ENCODE peak calls at places on chromosomes 5 and 9, in six cellular contexts. T, I, B, S, P and Z are unnamed samples.

GRCh38 chr5:138029501-138029900 is 3.4 kb downstream of the FAM13B start:
- DNase-seq in I (no peak), S (no peak), T (no peak), P (no peak), B (peak), Z (no peak)

GRCh38 chr5:31008231-31008630 is 185.3 kb upstream of the CDH6 start:
- DNase-seq in I (no peak), S (no peak), P (no peak), B (no peak), T (no peak), Z (no peak)

GRCh38 chr5:138760448-138761110 is 7.4 kb downstream of the CTNNA1 start:
- DNase-seq in S (peak), P (no peak), I (no peak), B (no peak), T (no peak), Z (no peak)

GRCh38 chr5:165620394-165620793 is 2115.0 kb downstream of the MAT2B start:
- DNase-seq in I (no peak), T (no peak), P (no peak), S (no peak), B (no peak), Z (no peak)

GRCh38 chr9:6354072-6354686 is 26.0 kb downstream of the TPD52L3 start:
- DNase-seq in T (no peak), I (peak), B (peak), P (peak), S (peak), Z (peak)

GRCh38 chr5:147223343-147223742 is 11.5 kb upstream of the STK32A start:
- DNase-seq in S (no peak), B (no peak), T (no peak), I (no peak), P (no peak), Z (no peak)

GRCh38 chr9:137096785-137097546 is 10.2 kb downstream of the MAN1B1 start:
- DNase-seq in T (no peak), S (no peak), I (no peak), P (no peak), B (no peak), Z (no peak)

GRCh38 chr5:8316608-8317007 is 447.7 kb downstream of the MTRR start:
- DNase-seq in B (no peak), T (no peak), P (no peak), I (no peak), S (no peak), Z (peak)

GRCh38 chr9:34124923-34125322 is 1.6 kb downstream of the DCAF12 start:
- DNase-seq in T (no peak), B (no peak), I (no peak), P (no peak), S (peak), Z (peak)

GRCh38 chr9:114906922-114907571 is 23.3 kb downstream of the TNFSF8 start:
- DNase-seq in I (no peak), P (no peak), B (peak), S (peak), T (no peak), Z (peak)

GRCh38 chr9:9920425-9920824 is 692.4 kb downstream of the PTPRD start:
- DNase-seq in S (no peak), P (no peak), B (no peak), I (no peak), T (no peak), Z (no peak)

GRCh38 chr9:18194316-18194715 is 279.6 kb upstream of the ADAMTSL1 start:
- DNase-seq in T (no peak), S (no peak), B (no peak), I (no peak), P (no peak), Z (no peak)

GRCh38 chr9:6502399-6502798 is 89.4 kb downstream of the UHRF2 start:
- DNase-seq in T (no peak), I (no peak), B (no peak), S (no peak), P (peak), Z (no peak)

GRCh38 chr5:79793304-79793703 is 103.7 kb downstream of the CMYA5 start:
- DNase-seq in T (no peak), I (no peak), P (no peak), S (no peak), B (no peak), Z (no peak)

GRCh38 chr5:42811591-42812392 is at the start of gene SELENOP:
- DNase-seq in B (peak), S (peak), I (no peak), P (peak), T (peak), Z (peak)

GRCh38 chr5:111345731-111346130 is 121.5 kb downstream of the CAMK4 start:
- DNase-seq in P (no peak), B (no peak), I (no peak), T (no peak), S (peak), Z (no peak)

GRCh38 chr5:111143910-111144309 is 51.8 kb downstream of the WDR36 start:
- DNase-seq in I (no peak), B (no peak), P (no peak), T (peak), S (peak), Z (peak)

GRCh38 chr9:77779010-77779409 is 130.9 kb upstream of the GNA14 start:
- DNase-seq in I (no peak), P (no peak), B (no peak), T (no peak), S (no peak), Z (no peak)

GRCh38 chr9:77785341-77785740 is 137.2 kb upstream of the GNA14 start:
- DNase-seq in T (no peak), I (no peak), S (no peak), P (no peak), B (no peak), Z (no peak)

GRCh38 chr9:77783518-77783917 is 135.4 kb upstream of the GNA14 start:
- DNase-seq in B (no peak), S (no peak), I (no peak), P (no peak), T (no peak), Z (no peak)
- H3K27ac ChIP-seq in B (no peak), S (no peak), I (no peak), P (no peak), T (peak), Z (no peak)

GRCh38 chr5:149198148-149198547 is 56.9 kb downstream of the ABLIM3 start:
- DNase-seq in S (no peak), P (no peak), I (no peak), T (no peak), B (no peak), Z (no peak)

GRCh38 chr5:149200355-149200754 is 59.1 kb downstream of the ABLIM3 start:
- DNase-seq in S (no peak), P (no peak), I (no peak), T (no peak), B (no peak), Z (peak)

GRCh38 chr5:149202910-149203451 is 61.7 kb downstream of the ABLIM3 start:
- DNase-seq in I (no peak), B (no peak), T (no peak), S (no peak), P (no peak), Z (no peak)

GRCh38 chr5:149203896-149204544 is 62.7 kb downstream of the ABLIM3 start:
- DNase-seq in T (no peak), B (no peak), P (no peak), I (no peak), S (peak), Z (no peak)

GRCh38 chr5:149201121-149201637 is 59.9 kb downstream of the ABLIM3 start:
- DNase-seq in S (peak), I (no peak), P (no peak), B (no peak), T (no peak), Z (no peak)
- H3K4me3 ChIP-seq in S (no peak), I (no peak), P (no peak), B (no peak), T (no peak), Z (no peak)

GRCh38 chr9:4494337-4494736 is 4.1 kb downstream of the SLC1A1 start:
- DNase-seq in B (no peak), P (no peak), I (no peak), T (no peak), S (peak), Z (no peak)

GRCh38 chr9:4489919-4490704 is at the start of gene SLC1A1:
- DNase-seq in I (no peak), P (no peak), T (peak), S (peak), B (no peak), Z (peak)

GRCh38 chr9:4489562-4489918 is 728 bp upstream of the SLC1A1 start:
- DNase-seq in S (peak), T (no peak), I (no peak), B (no peak), P (no peak), Z (peak)

GRCh38 chr9:4490705-4491620 is 695 bp downstream of the SLC1A1 start:
- DNase-seq in I (no peak), B (no peak), P (no peak), S (peak), T (no peak), Z (no peak)

DNA sequence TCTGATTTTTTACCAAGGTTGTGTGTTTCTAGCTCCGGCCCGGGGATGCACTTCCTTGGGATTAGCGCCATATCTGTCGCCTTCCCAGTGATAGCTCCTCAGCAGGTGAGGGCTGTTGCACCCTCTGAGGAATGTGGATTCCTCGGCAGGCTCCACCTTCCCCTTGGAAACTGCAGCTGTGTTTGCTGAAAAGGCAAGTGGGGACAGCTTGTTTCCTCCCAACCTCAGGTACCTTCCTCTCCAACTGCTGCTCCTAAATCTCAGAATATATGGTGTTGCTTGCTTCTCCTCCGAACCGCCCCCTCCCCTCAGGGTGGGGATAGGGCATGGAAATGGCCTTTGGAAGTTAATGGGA is 1.3 kb downstream of the SLC1A1 start:
- DNase-seq in T (no peak), B (no peak), P (no peak), S (no peak), I (no peak), Z (no peak)
- H3K27ac ChIP-seq in T (no peak), B (no peak), P (no peak), S (no peak), I (no peak), Z (no peak)

DNA sequence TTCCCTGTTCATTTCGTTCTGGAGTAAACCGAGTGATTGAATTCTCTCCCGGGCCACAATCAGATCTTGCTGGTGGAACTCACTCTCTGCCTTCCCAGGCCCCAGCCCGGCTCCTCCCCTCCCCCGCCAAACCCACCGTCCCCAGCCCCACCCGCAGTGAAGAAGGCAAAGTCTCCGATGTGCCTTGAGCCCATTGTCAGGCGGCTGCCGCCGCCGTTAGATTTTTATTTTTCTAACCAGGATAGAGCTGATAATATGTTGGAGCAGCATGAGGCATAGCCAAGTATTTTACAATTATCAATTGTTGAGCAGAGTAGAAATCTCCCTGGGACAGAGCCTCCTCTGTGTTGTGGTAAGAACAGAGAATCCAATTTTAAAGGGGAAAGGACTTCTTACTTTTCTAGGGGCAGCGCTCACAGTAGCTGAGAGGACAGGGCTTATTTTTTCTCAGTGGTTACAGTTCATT is 1.2 kb downstream of the PSAT1 start:
- DNase-seq in B (no peak), I (no peak), T (no peak), P (no peak), S (peak), Z (peak)
- H3K4me3 ChIP-seq in B (peak), I (peak), T (peak), P (peak), S (peak), Z (peak)

DNA sequence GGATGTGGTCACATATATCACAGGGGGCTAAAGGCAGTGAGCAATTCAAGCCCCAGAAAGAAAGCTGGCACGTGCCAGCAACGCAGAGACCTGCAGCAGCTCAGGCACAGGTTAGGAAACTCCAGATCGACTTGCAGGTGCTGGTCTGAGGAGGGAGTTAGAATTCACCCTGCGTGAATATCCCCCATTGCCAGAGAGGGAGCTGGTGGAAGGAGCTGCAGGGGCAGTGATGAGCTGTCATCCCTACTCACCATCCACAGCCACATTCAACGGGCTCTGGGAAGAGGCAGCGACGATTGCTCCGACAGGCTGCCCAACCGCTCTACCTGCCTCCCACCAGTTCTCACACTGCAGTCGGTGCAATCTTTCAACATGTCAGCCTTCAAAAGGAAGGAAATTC is 40.8 kb upstream of the CLK4 start:
- DNase-seq in T (no peak), S (no peak), P (no peak), I (no peak), B (no peak), Z (no peak)
- H3K27ac ChIP-seq in T (no peak), S (no peak), P (no peak), I (no peak), B (no peak), Z (peak)

GRCh38 chr5:10440367-10440990 is 1.2 kb upstream of the ROPN1L start:
- DNase-seq in I (no peak), P (no peak), S (no peak), B (no peak), T (no peak), Z (no peak)
- H3K4me3 ChIP-seq in I (no peak), P (peak), S (peak), B (no peak), T (peak), Z (no peak)

GRCh38 chr9:98519641-98520040 is 189.1 kb downstream of the GABBR2 start:
- DNase-seq in S (no peak), P (no peak), I (no peak), T (no peak), B (no peak), Z (no peak)
- H3K27ac ChIP-seq in S (peak), P (no peak), I (no peak), T (no peak), B (no peak), Z (no peak)

GRCh38 chr5:163310992-163311391 is 126.4 kb upstream of the CCNG1 start:
- DNase-seq in S (no peak), T (no peak), B (peak), P (no peak), I (no peak), Z (no peak)
- H3K4me3 ChIP-seq in S (no peak), T (no peak), B (no peak), P (no peak), I (no peak), Z (no peak)

DNA sequence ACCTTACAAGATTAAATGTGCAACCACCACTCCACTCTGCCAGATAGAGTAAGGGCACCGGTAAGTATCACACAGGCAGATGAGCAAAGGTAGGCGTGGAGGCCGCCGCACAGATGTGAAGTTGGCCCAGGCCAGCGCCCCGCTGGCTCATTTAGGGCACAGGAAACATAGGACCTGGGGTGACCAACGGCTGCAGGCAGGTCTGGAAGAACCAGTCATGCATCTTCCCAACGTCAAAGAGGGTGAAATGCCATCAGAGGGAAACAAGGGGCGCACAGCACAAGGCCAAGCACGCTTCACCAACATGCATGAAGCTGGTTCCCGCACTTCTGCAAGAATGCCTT is 31.7 kb upstream of the SLC6A3 start:
- DNase-seq in I (no peak), S (no peak), B (no peak), T (no peak), P (no peak), Z (no peak)
- H3K27ac ChIP-seq in I (no peak), S (no peak), B (no peak), T (no peak), P (no peak), Z (no peak)

DNA sequence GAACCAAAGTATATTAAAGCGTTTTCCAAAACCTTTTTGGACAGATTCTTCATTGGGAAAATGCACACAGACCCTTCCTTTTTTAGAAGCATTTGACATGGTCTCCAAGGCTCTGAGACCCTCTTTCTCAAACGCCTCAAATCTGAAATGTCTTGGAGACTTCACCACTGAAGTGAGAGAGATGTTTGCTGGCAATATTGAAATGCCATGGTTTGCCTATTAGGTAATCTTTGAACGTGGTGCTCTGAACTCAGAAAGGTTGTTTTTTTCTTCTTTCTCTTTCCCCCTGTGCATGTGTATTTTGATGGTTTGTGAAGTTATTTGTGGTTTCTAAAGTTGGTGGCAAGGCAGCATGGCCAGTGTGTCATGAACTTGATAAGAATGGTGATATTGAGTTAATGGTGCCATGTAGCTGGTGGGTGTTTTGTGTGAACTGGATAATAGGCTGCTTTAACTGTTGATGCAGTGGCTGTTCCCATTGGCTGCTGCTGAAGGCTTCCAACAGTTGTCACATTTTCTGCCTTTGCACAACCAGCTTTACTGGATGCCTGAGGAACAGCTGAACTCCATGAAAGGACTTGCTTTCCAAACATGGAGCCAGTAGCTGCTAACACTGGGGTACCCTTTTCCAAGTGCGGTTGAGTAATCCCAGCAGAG is 1.7 kb downstream of the PALM2AKAP2 start:
- DNase-seq in I (no peak), B (no peak), P (no peak), S (peak), T (no peak), Z (peak)
- H3K4me3 ChIP-seq in I (no peak), B (no peak), P (no peak), S (peak), T (peak), Z (peak)